ENCODE peak calls at places on chromosomes 11 and 22, in seven cellular contexts. R, K, A, L, B, W and P are unnamed samples. For H3K36me3 and H3K4me1, the result is how much of the 10 kb centered on the place peaks cover.

GRCh38 chr11:18282626-18283025 is 16.6 kb downstream of the SAA1 start:
- DNase-seq in R (no peak), K (no peak), A (no peak), L (no peak), B (no peak), W (no peak), P (no peak)

GRCh38 chr11:20162824-20163777 is 2.8 kb upstream of the DBX1 start:
- DNase-seq in R (no peak), K (peak), A (no peak), L (no peak), B (no peak), W (no peak), P (no peak)

GRCh38 chr11:134334796-134335571 is 3.2 kb downstream of the GLB1L2 start:
- DNase-seq in R (no peak), K (no peak), A (no peak), L (no peak), B (no peak), W (no peak), P (no peak)

GRCh38 chr11:2916114-2916891 is 12.9 kb downstream of the PHLDA2 start:
- DNase-seq in R (no peak), K (no peak), A (no peak), L (no peak), B (no peak), W (no peak), P (no peak)

GRCh38 chr22:22714600-22715361 is 70.4 kb downstream of the GGTLC2 start:
- DNase-seq in R (no peak), K (no peak), A (no peak), L (no peak), B (no peak), W (no peak), P (no peak)

GRCh38 chr11:103537904-103538502 is 428.8 kb downstream of the DYNC2H1 start:
- DNase-seq in R (no peak), K (peak), A (no peak), L (no peak), B (no peak), W (no peak), P (no peak)

GRCh38 chr11:75920886-75921285 is 105.9 kb downstream of the UVRAG start:
- DNase-seq in R (no peak), K (no peak), A (no peak), L (no peak), B (no peak), W (no peak), P (no peak)

GRCh38 chr22:25404923-25405853 is 159.3 kb upstream of the GRK3 start:
- DNase-seq in R (peak), K (peak), A (peak), L (peak), B (peak), W (peak), P (peak)

GRCh38 chr11:33701302-33701701 is 676 bp upstream of the C11orf91 start:
- DNase-seq in R (no peak), K (peak), A (no peak), L (no peak), B (no peak), W (no peak), P (no peak)

GRCh38 chr11:76577199-76577920 is 93.2 kb downstream of the LRRC32 start:
- DNase-seq in R (peak), K (peak), A (no peak), L (peak), B (no peak), W (peak), P (no peak)

GRCh38 chr11:58622344-58622743 is at the start of gene CNTF:
- DNase-seq in R (no peak), K (peak), A (no peak), L (no peak), B (no peak), W (no peak), P (no peak)

GRCh38 chr11:70265341-70265740 is 5.1 kb upstream of the PPFIA1 start:
- DNase-seq in R (no peak), K (no peak), A (no peak), L (no peak), B (no peak), W (no peak), P (no peak)

GRCh38 chr11:2436013-2436520 is 8.2 kb downstream of the TRPM5 start:
- DNase-seq in R (peak), K (no peak), A (peak), L (no peak), B (no peak), W (peak), P (no peak)

GRCh38 chr22:49312601-49313000 is 515.1 kb downstream of the BRD1 start:
- DNase-seq in R (no peak), K (no peak), A (no peak), L (no peak), B (no peak), W (no peak), P (no peak)

GRCh38 chr22:33018232-33018864 is 39.8 kb downstream of the SYN3 start:
- DNase-seq in R (peak), K (peak), A (no peak), L (no peak), B (peak), W (no peak), P (peak)

GRCh38 chr11:17740649-17741235 is 6.2 kb downstream of the KCNC1 start:
- DNase-seq in R (no peak), K (no peak), A (peak), L (peak), B (no peak), W (peak), P (no peak)

GRCh38 chr11:134724106-134724778 is 312.2 kb upstream of the B3GAT1 start:
- DNase-seq in R (no peak), K (no peak), A (peak), L (no peak), B (no peak), W (no peak), P (no peak)

GRCh38 chr11:97389270-97389669 is 999.5 kb downstream of the JRKL start:
- DNase-seq in R (no peak), K (no peak), A (no peak), L (no peak), B (no peak), W (no peak), P (no peak)

GRCh38 chr11:35304393-35304790 is 115.0 kb downstream of the SLC1A2 start:
- DNase-seq in R (no peak), K (peak), A (no peak), L (no peak), B (no peak), W (no peak), P (no peak)

DNA sequence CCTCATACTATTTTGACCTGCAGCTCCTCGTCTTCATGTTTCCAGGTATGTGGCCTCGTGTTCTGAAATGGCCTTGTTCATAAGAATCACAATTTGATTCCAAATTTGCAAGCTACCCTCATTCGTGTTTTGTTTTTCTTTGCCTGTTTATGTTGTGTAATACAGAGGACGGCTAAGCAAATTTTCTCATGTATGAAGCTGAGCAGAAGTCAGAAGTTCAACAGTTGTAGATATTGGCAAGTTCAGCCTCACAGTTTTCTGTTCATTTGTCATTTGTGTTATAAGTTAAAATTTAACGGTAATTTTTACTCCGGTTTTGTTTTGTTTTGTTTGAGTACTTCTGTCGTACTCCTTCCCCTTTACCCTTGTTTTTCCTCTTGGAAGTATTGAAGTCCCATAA is 15.4 kb upstream of the CHEK1 start:
- DNase-seq in R (no peak), K (no peak), A (no peak), L (no peak), B (no peak), W (no peak), P (no peak)
- H3K36me3 ChIP-seq in R (under half), K (half or more), A (half or more), L (under half), B (under half), W (under half), P (under half)

GRCh38 chr11:68016161-68016903 is 6.2 kb downstream of the ALDH3B1 start:
- DNase-seq in R (no peak), K (no peak), A (no peak), L (no peak), B (no peak), W (no peak), P (no peak)

GRCh38 chr11:68013611-68014156 is 3.6 kb downstream of the ALDH3B1 start:
- DNase-seq in R (no peak), K (no peak), A (no peak), L (no peak), B (no peak), W (no peak), P (no peak)

GRCh38 chr11:68014157-68014965 is 4.2 kb downstream of the ALDH3B1 start:
- DNase-seq in R (peak), K (peak), A (no peak), L (peak), B (no peak), W (peak), P (peak)

GRCh38 chr11:68015467-68015866 is 5.3 kb downstream of the ALDH3B1 start:
- DNase-seq in R (no peak), K (no peak), A (no peak), L (no peak), B (no peak), W (no peak), P (no peak)

GRCh38 chr11:68014966-68015447 is 4.9 kb downstream of the ALDH3B1 start:
- DNase-seq in R (no peak), K (no peak), A (no peak), L (no peak), B (no peak), W (no peak), P (no peak)
- H3K4me1 ChIP-seq in R (under half), K (under half), A (under half), L (half or more), B (under half), W (under half), P (half or more)

DNA sequence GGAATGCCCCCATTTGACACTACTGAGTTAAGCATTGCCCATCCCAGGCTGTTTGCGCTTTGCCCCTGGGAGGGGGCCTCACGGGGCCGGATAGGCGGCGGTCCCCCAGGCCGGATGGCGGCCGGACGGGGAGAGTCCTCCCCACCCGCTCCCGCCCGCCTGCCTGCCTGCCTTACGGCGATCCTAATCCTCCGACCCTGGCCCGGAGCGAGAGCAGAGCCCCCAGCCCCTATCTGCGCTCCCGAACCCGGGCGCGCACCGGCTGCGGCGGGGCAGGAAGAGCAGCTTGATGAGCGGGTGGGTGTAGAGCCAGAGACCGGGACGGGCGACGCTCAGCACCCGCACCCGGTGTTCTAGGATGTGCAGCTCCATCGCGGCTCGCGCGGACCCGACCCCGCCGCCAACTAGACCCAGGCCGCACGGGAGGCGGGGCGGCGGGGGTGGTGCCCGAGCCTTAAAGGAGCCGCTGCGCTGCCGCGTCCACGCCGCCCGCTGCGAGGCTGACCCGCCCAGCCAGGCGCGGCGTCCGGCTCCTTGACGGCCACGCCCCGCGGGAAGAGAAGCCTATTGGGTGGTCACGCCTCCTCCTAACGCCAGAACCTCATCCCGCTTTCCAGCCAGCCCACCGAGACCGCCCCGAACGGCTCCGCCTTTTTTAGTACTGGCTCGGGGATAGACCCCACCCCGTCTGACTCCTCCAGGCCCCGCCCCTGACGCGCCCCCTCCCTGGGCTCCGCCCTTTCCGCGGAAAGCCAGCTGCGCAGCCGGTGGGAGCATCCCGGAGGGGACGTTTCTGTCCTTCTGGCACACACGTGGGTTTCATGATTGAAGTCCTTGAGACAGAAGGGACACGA is at the start of gene CASTOR1:
- DNase-seq in R (peak), K (peak), A (peak), L (peak), B (peak), W (peak), P (peak)
- TF ChIP-seq POLR2A in R (peak), K (no peak), A (no peak), L (peak), B (peak), W (peak), P (peak)

DNA sequence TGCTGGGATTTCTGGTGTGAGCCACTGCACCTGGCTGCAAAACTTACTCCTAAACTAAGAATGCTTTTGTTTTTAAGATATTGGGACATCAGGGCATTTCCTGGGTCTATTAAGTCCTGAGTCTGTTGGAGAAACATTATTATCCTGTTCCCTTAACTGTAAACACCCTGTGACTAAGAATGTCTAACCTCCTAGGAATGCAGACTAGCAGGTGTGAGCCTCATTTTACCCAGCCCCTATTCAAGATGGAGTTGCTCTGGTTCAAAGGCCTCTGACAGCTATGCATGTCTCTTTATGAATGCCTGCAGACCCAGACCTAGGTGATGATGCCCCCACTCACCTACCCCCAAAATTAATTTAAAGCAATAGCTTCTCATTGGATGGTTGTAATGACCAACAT is 46.2 kb downstream of the DEPDC5 start:
- DNase-seq in R (no peak), K (peak), A (no peak), L (no peak), B (no peak), W (no peak), P (no peak)
- H3K36me3 ChIP-seq in R (under half), K (under half), A (half or more), L (under half), B (under half), W (under half), P (under half)

GRCh38 chr11:12222099-12222751 is 111.8 kb downstream of the MICAL2 start:
- DNase-seq in R (no peak), K (no peak), A (no peak), L (peak), B (peak), W (peak), P (no peak)

GRCh38 chr11:12218909-12219308 is 108.5 kb downstream of the MICAL2 start:
- DNase-seq in R (no peak), K (no peak), A (no peak), L (no peak), B (no peak), W (no peak), P (no peak)

GRCh38 chr11:12220305-12220704 is 109.9 kb downstream of the MICAL2 start:
- DNase-seq in R (no peak), K (no peak), A (no peak), L (peak), B (peak), W (no peak), P (no peak)

GRCh38 chr11:12219732-12220131 is 109.3 kb downstream of the MICAL2 start:
- DNase-seq in R (no peak), K (peak), A (no peak), L (no peak), B (no peak), W (no peak), P (no peak)

DNA sequence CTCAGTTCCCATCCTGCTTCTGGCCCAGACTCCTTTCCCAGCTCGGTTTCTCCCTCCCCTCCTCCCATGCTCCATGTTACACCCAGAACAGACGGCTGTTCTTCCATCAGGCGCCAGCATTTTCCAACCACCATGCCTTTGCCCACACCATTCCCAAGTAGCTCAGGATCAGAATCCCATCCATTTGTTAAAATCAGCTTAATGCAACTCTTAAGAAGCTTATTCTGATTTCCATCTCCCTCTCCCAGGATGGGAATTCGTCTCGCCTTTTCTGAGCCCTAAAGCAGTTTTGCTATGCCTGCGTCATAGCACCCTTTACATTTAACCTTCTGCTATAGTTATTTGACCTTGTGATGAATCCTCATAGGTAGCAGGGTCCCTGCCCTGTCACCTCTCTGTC is 110.7 kb downstream of the MICAL2 start:
- DNase-seq in R (no peak), K (no peak), A (no peak), L (no peak), B (no peak), W (no peak), P (no peak)
- H3K4me1 ChIP-seq in R (under half), K (under half), A (under half), L (half or more), B (half or more), W (under half), P (under half)

GRCh38 chr22:40189979-40190378 is 12.3 kb downstream of the TNRC6B start:
- DNase-seq in R (no peak), K (peak), A (no peak), L (no peak), B (no peak), W (no peak), P (no peak)
- TF ChIP-seq POLR2A in R (no peak), K (no peak), A (no peak), L (no peak), B (no peak), W (no peak), P (no peak)

GRCh38 chr22:17802822-17803221 is 28.6 kb upstream of the BID start:
- DNase-seq in R (no peak), K (peak), A (no peak), L (no peak), B (no peak), W (no peak), P (no peak)
- H3K36me3 ChIP-seq in R (under half), K (under half), A (half or more), L (under half), B (under half), W (under half), P (half or more)

GRCh38 chr11:13308704-13309103 is 31.1 kb downstream of the BMAL1 start:
- DNase-seq in R (no peak), K (no peak), A (no peak), L (no peak), B (no peak), W (no peak), P (no peak)

GRCh38 chr11:13302440-13302958 is 24.9 kb downstream of the BMAL1 start:
- DNase-seq in R (no peak), K (no peak), A (peak), L (no peak), B (no peak), W (no peak), P (no peak)

GRCh38 chr11:13301522-13301921 is 23.9 kb downstream of the BMAL1 start:
- DNase-seq in R (no peak), K (no peak), A (no peak), L (no peak), B (no peak), W (no peak), P (no peak)

GRCh38 chr11:13303668-13304649 is 26.4 kb downstream of the BMAL1 start:
- DNase-seq in R (no peak), K (no peak), A (peak), L (no peak), B (no peak), W (no peak), P (peak)

DNA sequence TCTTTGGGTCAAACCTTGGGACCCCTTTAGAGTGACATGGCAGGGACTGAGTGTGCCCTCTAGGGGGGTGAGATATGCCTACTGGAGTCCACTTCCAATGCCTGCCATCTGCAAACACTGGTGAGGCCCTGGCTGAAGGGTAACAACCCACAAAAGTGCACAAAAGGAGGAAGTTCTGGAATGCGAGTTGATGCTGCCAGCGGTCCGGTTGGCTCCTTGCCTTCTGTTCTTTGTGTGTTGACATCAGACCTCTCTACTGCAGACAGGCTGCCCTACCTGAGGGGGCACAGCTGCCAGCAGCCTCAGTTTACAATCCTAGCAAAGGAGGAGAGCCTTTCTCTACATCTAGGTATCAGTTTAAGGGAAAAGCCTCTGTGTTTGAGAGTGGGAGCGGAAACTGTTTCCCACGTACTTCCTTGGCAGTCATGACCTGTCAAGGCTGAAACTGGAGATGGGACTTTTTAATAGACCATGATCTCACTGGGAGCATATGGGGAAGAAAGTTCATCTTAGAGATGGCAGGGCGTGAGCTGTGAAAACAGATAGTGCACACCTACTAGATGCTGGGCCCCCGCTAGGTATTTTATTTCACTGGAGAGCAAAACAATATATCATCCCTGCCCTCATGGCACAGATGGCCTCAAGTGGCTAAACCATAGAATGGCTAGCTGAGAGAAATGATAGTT is 27.2 kb downstream of the BMAL1 start:
- DNase-seq in R (no peak), K (no peak), A (peak), L (no peak), B (no peak), W (no peak), P (no peak)
- H3K4me1 ChIP-seq in R (under half), K (under half), A (under half), L (under half), B (under half), W (under half), P (under half)